ENCODE peak calls at places on chromosomes 3 and 15, in ten cellular contexts. L is HuH-7.5; X is CD8-positive, alpha-beta memory T cell; U is cerebellum; I is left colon; T is dorsolateral prefrontal cortex; G is lower leg skin; J is hippocampal formation; W is stimulated activated CD4-positive, alpha-beta T cell treated with anti-CD3 and anti-CD28 coated beads, Interleukin-1b, Interleukin-23, amount 100 ng/mL, for 48 hours; B is testis. V is an unnamed sample.

GRCh38 chr15:68715111-68715510 is 105.6 kb downstream of the ANP32A start:
- DNase-seq in L (no peak), X (no peak), U (no peak), I (no peak), T (no peak), G (no peak), J (no peak), W (no peak), B (no peak), V (no peak)

GRCh38 chr3:123071146-123071545 is 4.3 kb downstream of the PDIA5 start:
- DNase-seq in L (no peak), X (no peak), U (no peak), I (no peak), T (no peak), G (no peak), J (no peak), W (no peak), B (peak), V (no peak)

GRCh38 chr3:106824856-106825255 is 552.4 kb upstream of the CCDC54 start:
- DNase-seq in L (peak), X (no peak), U (no peak), I (no peak), T (peak), G (no peak), J (no peak), W (no peak), B (peak), V (no peak)

GRCh38 chr15:29131336-29132109 is 138.1 kb downstream of the NSMCE3 start:
- DNase-seq in L (no peak), X (no peak), U (no peak), I (no peak), T (no peak), G (no peak), J (no peak), W (no peak), B (no peak), V (no peak)

GRCh38 chr15:67048281-67049279 is 16.8 kb upstream of the SMAD3 start:
- DNase-seq in L (no peak), X (no peak), U (no peak), I (peak), T (no peak), G (no peak), J (no peak), W (no peak), B (no peak), V (no peak)

GRCh38 chr3:167728176-167728575 is 6.5 kb downstream of the PDCD10 start:
- DNase-seq in L (no peak), X (no peak), U (no peak), I (no peak), T (no peak), G (no peak), J (no peak), W (no peak), B (no peak), V (no peak)

GRCh38 chr3:99808163-99808794 is 9.4 kb upstream of the CMSS1 start:
- DNase-seq in L (peak), X (peak), U (peak), I (no peak), T (no peak), G (peak), J (peak), W (no peak), B (peak), V (no peak)

GRCh38 chr15:78788261-78788660 is 23.0 kb downstream of the ADAMTS7 start:
- DNase-seq in L (no peak), X (no peak), U (no peak), I (no peak), T (no peak), G (no peak), J (no peak), W (no peak), B (no peak), V (no peak)

GRCh38 chr3:171815977-171816595 is 5.8 kb upstream of the PLD1 start:
- DNase-seq in L (no peak), X (no peak), U (no peak), I (no peak), T (no peak), G (no peak), J (no peak), W (no peak), B (no peak), V (no peak)

GRCh38 chr15:85837011-85837433 is 42.3 kb upstream of the KLHL25 start:
- DNase-seq in L (peak), X (no peak), U (no peak), I (peak), T (no peak), G (peak), J (no peak), W (no peak), B (no peak), V (no peak)